ENCODE peak calls at places on chromosomes 7 and 10, in four cellular contexts. X, L, O and G are unnamed samples.

GRCh38 chr10:99357691-99358090 is 28.5 kb downstream of the CNNM1 start:
- DNase-seq in X (no peak), L (no peak), O (no peak), G (no peak)

GRCh38 chr7:40047661-40048060 is 86.8 kb downstream of the MPLKIP start:
- DNase-seq in X (peak; percentile 15), L (no peak), O (no peak), G (no peak)

GRCh38 chr7:14389052-14389988 is 399.9 kb upstream of the ETV1 start:
- DNase-seq in X (no peak), L (no peak), O (no peak), G (no peak)

GRCh38 chr7:48366096-48366495 is 194.8 kb downstream of the ABCA13 start:
- DNase-seq in X (no peak), L (no peak), O (no peak), G (no peak)

GRCh38 chr10:118238573-118239240 is 103.4 kb downstream of the FAM204A start:
- DNase-seq in X (peak; percentile 10), L (no peak), O (no peak), G (no peak)

GRCh38 chr10:124053971-124054370 is 39.4 kb downstream of the CHST15 start:
- DNase-seq in X (no peak), L (no peak), O (no peak), G (no peak)

GRCh38 chr7:28778781-28779180 is 179.3 kb downstream of the TRIL start:
- DNase-seq in X (no peak), L (no peak), O (no peak), G (no peak)

GRCh38 chr7:121331048-121331447 is 2.2 kb downstream of the WNT16 start:
- DNase-seq in X (no peak), L (no peak), O (no peak), G (no peak)

GRCh38 chr10:413662-414071 is 275.8 kb downstream of the DIP2C start:
- DNase-seq in X (no peak), L (peak; percentile 88), O (no peak), G (no peak)

GRCh38 chr10:43878386-43878785 is 229.7 kb upstream of the ZNF32 start:
- DNase-seq in X (no peak), L (no peak), O (peak; percentile 85), G (no peak)

DNA sequence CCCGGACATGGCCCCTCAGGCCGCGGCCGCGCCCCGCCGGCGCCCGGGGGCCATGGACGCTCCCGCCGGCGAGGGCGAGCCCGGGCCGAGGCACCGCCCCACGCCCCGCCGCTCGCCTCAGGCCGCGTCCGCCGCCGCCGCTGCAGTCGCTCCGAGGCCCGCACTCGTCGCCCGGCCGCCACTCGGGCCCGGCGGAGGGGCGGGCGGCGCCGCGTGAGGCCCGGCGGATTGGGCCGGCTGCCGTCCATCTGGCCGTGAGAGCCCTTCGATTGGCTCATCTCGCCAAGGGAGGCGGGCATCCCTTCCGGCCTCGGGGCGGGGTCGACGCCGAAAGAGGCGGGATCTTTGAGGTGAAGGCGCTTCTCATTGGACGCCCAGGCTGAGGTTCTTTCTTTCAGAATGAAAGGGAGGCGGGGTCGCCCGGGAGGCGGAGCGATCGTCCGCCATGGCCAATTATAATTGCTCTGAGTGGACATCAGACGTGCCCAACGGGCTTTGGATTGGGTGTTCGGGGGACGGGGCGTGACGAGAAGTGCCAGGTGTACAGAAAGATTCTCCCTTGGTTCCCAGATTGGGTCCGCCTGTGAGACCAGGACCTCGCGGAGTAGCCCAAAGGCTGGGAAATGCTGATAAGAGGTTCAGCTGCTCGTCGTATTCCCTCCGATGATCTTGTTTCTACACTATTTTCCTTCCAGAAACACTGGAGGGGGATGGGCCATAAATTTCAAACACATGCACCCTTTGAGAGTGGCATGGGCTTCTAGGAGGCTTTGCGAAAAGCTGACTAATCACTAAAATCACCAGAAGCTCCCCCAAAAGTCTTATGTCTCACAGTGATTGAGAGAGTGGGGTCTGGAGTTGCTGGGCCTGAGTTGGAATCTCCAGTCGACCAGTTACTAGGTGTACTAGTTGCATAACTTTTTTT is at the start of gene GNA12:
- DNase-seq in X (peak; percentile 98), L (peak; percentile 99), O (peak; percentile 98), G (peak; percentile 99)
- TF ChIP-seq POLR2A in X (peak; percentile 82), L (peak; percentile 54), O (no peak), G (no peak)

DNA sequence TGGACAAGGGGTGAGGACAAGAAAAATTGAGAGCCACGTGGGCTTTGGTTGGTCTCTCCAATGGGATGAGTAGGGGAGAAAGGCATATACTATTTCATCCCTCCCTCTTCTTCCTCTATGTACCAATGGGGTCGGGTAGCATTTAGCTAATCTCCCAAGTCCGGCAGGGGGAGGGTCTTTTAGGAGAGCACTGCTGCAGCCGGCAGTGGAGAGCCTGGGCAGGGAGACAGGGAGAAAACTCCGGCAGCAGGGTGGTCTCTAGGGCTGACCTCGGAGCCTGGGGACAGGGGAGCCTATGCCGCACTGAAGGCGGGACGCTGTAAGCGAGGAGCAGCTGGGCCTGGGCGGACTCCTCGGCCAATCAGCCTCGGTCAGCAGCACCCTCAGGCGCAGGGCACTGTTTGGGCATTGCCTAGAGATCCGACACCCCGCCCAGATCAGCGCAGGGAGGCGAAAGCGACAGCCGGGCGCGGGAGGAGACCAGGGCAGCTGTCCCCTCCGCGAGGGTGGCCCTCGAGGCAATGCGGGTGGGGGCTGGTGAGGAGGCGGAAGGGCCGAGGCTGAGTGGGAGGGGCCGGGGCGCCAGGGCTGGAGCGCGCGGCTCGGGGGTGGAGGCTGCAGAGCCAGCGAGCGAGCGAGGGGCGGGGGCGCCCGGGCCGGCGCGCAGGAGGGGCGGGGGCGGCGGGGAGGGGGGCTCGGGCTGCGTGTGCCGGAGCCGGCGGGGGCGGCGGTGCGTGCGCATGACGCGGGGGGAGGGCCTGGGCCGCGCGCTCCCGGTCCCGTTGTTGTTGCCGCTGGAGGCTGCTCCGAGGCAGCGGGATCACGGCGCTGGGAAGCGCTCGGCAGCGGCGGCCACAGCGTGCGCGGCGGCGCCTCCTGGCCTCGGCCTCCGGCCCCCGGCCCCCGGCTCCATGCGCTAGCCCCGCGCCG is at the start of gene AGAP3:
- DNase-seq in X (peak; percentile 76), L (peak; percentile 92), O (peak; percentile 92), G (peak; percentile 90)
- TF ChIP-seq POLR2A in X (peak; percentile 81), L (peak; percentile 28), O (no peak), G (peak; percentile 61)

GRCh38 chr7:155309021-155309338 is 11.3 kb downstream of the INSIG1 start:
- DNase-seq in X (no peak), L (no peak), O (no peak), G (no peak)
- TF ChIP-seq POLR2A in X (no peak), L (no peak), O (no peak), G (no peak)

GRCh38 chr10:38094158-38094922 is at the start of gene ZNF37A:
- DNase-seq in X (peak; percentile 97), L (peak; percentile 93), O (peak; percentile 92), G (peak; percentile 95)

GRCh38 chr10:38094923-38095574 is 912 bp downstream of the ZNF37A start:
- DNase-seq in X (no peak), L (no peak), O (no peak), G (no peak)

GRCh38 chr10:38093816-38094157 is 350 bp upstream of the ZNF37A start:
- DNase-seq in X (no peak), L (no peak), O (peak; percentile 8), G (no peak)
- TF ChIP-seq POLR2A in X (no peak), L (no peak), O (no peak), G (no peak)

GRCh38 chr7:76057103-76057812 is 9.4 kb downstream of the MDH2 start:
- DNase-seq in X (no peak), L (no peak), O (no peak), G (no peak)
- TF ChIP-seq POLR2A in X (no peak), L (no peak), O (no peak), G (no peak)